ENCODE peak calls at places on chromosome 22, in ten cellular contexts. H is prostate gland, I is AG04449, F is foreskin fibroblast, E is GM12865, G is bronchial epithelial cell, C is iPS DF 6.9, S is GM12878, X is left ventricle myocardium inferior, N is uterus. Y is an unnamed sample.

GRCh38 chr22:25623851-25624250 is 59.4 kb downstream of the GRK3 start:
- DNase-seq in H (no peak), N (no peak), I (no peak), G (no peak), C (no peak), S (no peak), F (no peak), X (no peak), E (no peak), Y (no peak)

GRCh38 chr22:37697540-37697835 is 640 bp downstream of the TRIOBP start:
- DNase-seq in G (no peak), N (no peak), F (no peak), H (no peak), I (no peak), E (no peak), C (no peak), X (no peak), S (no peak), Y (no peak)

GRCh38 chr22:43953988-43954771 is 1.1 kb upstream of the SAMM50 start:
- DNase-seq in G (no peak), I (no peak), E (no peak), C (no peak), S (no peak), F (peak; percentile 15), X (no peak), H (no peak), N (no peak), Y (no peak)

GRCh38 chr22:49995059-49995412 is 17.5 kb downstream of the IL17REL start:
- DNase-seq in X (no peak), N (no peak), I (no peak), H (no peak), S (no peak), G (no peak), C (no peak), E (no peak), F (no peak), Y (no peak)

GRCh38 chr22:43436536-43437267 is 24.9 kb downstream of the MPPED1 start:
- DNase-seq in C (no peak), H (no peak), F (no peak), G (no peak), E (no peak), X (no peak), S (no peak), N (no peak), I (no peak), Y (no peak)

GRCh38 chr22:46050451-46050845 is 73.5 kb upstream of the WNT7B start:
- DNase-seq in I (no peak), E (no peak), H (no peak), G (no peak), X (no peak), C (no peak), N (no peak), F (no peak), S (no peak), Y (no peak)

GRCh38 chr22:41181349-41182241 is 23.5 kb upstream of the L3MBTL2 start:
- DNase-seq in H (no peak), G (peak; percentile 67), F (peak; percentile 75), X (no peak), E (no peak), C (no peak), N (no peak), S (no peak), I (peak; percentile 57), Y (peak; percentile 25)

GRCh38 chr22:23499845-23500500 is 80.1 kb downstream of the IGLL1 start:
- DNase-seq in S (no peak), F (no peak), N (no peak), E (no peak), X (no peak), H (no peak), I (no peak), C (no peak), G (no peak), Y (no peak)

GRCh38 chr22:44625981-44626687 is 75.9 kb upstream of the PRR5 start:
- DNase-seq in G (peak; percentile 26), N (peak; percentile 69), H (peak; percentile 54), F (peak; percentile 82), I (no peak), C (peak; percentile 43), X (peak; percentile 62), S (peak; percentile 15), E (peak; percentile 71), Y (no peak)

GRCh38 chr22:42493393-42493792 is 26.2 kb downstream of the RRP7A start:
- DNase-seq in F (no peak), H (no peak), I (no peak), E (no peak), G (no peak), N (no peak), C (no peak), X (no peak), S (no peak), Y (no peak)

GRCh38 chr22:42280836-42281235 is 10.4 kb upstream of the TCF20 start:
- DNase-seq in G (peak; percentile 13), E (no peak), S (no peak), X (peak; percentile 7), N (no peak), I (no peak), F (no peak), H (no peak), C (no peak), Y (no peak)

GRCh38 chr22:42691440-42691839 is 29.2 kb downstream of the A4GALT start:
- DNase-seq in C (no peak), N (no peak), I (no peak), H (no peak), G (no peak), X (no peak), S (no peak), E (no peak), F (peak; percentile 53), Y (no peak)

GRCh38 chr22:17213976-17214375 is 5.3 kb downstream of the ADA2 start:
- DNase-seq in H (peak; percentile 19), E (peak; percentile 47), X (peak; percentile 67), F (no peak), C (no peak), G (no peak), N (peak; percentile 30), I (no peak), S (no peak), Y (no peak)
- H3K4me3 ChIP-seq in H (no peak overlapping the region), E (no peak overlapping the region), X (no peak overlapping the region), F (no peak overlapping the region), C (no peak overlapping the region), G (no peak overlapping the region), N (no peak overlapping the region), I (no peak overlapping the region), S (no peak overlapping the region), Y (no peak overlapping the region)

DNA sequence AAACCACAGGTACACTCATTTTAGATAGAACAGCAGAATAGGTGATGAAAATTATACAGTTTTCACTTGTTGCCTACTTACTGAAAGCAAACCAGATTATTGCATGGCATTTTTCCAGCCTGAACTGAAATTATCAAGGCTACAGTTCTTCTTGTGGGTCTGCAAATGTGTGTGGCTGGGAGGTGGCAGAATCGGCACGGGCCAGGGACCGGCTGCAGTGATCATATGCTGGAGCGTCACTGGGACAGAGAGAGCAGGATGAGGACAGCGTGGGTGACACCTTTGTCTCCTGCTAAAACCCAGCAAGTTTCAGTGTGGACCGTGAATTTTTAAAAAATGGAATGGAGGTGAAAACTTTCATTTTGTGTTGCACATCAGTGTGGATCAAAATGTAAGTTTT is 59.3 kb upstream of the PITPNB start:
- DNase-seq in S (no peak), C (no peak), N (no peak), G (no peak), F (no peak), E (no peak), H (no peak), I (no peak), X (no peak), Y (no peak)
- H3K4me3 ChIP-seq in S (no peak overlapping the region), C (no peak overlapping the region), N (no peak overlapping the region), G (no peak overlapping the region), F (no peak overlapping the region), E (no peak overlapping the region), H (no peak overlapping the region), I (no peak overlapping the region), X (no peak overlapping the region), Y (no peak overlapping the region)

DNA sequence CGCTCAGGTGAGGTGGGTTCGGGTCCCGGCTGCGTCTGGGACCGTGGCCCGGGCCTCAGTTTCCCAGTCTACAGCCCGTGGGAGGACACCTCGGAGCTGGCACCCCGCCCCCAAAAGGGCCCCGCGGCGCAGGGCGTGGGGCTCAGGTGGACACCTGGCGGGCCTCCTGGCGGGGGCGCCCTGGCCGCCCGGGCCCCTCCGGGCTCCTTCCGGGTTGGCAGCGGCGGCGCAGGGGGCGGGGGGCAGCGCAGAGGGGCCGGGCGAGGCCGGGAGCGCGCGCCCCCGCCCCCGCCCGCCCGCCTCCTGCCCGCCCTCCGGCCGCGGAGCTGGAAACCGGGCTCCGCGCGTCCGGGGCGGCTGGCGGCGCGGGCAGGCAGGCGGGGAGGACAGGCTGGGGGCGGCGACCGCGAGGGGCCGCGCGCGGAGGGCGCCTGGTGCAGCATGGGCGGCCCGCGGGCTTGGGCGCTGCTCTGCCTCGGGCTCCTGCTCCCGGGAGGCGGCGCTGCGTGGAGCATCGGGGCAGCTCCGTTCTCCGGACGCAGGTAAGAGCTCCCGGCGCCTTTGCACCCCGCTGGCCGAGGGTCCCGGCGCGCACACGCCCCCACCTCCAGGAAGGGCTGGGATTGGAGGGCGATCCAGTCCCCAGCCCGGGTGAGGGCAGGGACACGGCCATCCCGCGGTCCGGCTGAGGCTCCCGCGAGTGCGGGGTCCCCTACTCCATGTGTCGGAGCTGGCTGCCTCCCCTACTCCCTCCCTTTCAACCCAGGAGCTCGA is at the start of gene EMID1:
- DNase-seq in X (peak; percentile 37), C (no peak), G (no peak), S (no peak), H (no peak), N (peak; percentile 39), E (peak; percentile 53), I (no peak), F (peak; percentile 50), Y (no peak)
- H3K4me3 ChIP-seq in X (peak within 1 kb of the TSS; percentile 65), C (peak within 1 kb of the TSS; percentile 80), G (peak within 1 kb of the TSS; percentile 17), S (peak within 1 kb of the TSS; percentile 65), H (peak within 1 kb of the TSS; percentile 46), N (peak within 1 kb of the TSS; percentile 61), E (peak within 1 kb of the TSS; percentile 61), I (peak within 1 kb of the TSS; percentile 58), F (peak within 1 kb of the TSS; percentile 31), Y (peak within 1 kb of the TSS; percentile 56)

GRCh38 chr22:36406139-36406538 is 18.4 kb upstream of the MYH9 start:
- DNase-seq in N (no peak), F (peak; percentile 13), C (no peak), S (no peak), G (no peak), X (no peak), H (no peak), I (no peak), E (no peak), Y (no peak)

GRCh38 chr22:36409911-36410756 is 22.4 kb upstream of the MYH9 start:
- DNase-seq in I (no peak), H (peak; percentile 99), C (peak; percentile 99), G (peak; percentile 97), E (peak; percentile 77), F (peak; percentile 50), N (peak; percentile 57), X (peak; percentile 75), S (no peak), Y (no peak)

GRCh38 chr22:36411589-36412258 is 24.0 kb upstream of the MYH9 start:
- DNase-seq in F (no peak), E (no peak), G (no peak), I (no peak), H (no peak), N (no peak), X (no peak), C (no peak), S (no peak), Y (no peak)

GRCh38 chr22:36406721-36407120 is 19.0 kb upstream of the MYH9 start:
- DNase-seq in X (no peak), S (no peak), H (no peak), N (no peak), G (no peak), C (no peak), I (no peak), E (no peak), F (no peak), Y (no peak)

GRCh38 chr22:36409067-36409466 is 21.3 kb upstream of the MYH9 start:
- DNase-seq in S (no peak), N (no peak), H (no peak), F (no peak), I (no peak), G (no peak), E (no peak), X (no peak), C (no peak), Y (no peak)
- H3K4me3 ChIP-seq in S (no peak overlapping the region), N (no peak overlapping the region), H (no peak overlapping the region), F (no peak overlapping the region), I (no peak overlapping the region), G (no peak overlapping the region), E (no peak overlapping the region), X (no peak overlapping the region), C (no peak overlapping the region), Y (no peak overlapping the region)

Y was measured in skeletal muscle cell.